ENCODE peak calls at places on chromosomes 2 and 18, in seven cellular contexts. D, E, N, R, V, A and I are unnamed samples.

GRCh38 chr2:216936954-216937357 is 77.1 kb upstream of the TNP1 start:
- DNase-seq in D (no peak), E (no peak), N (no peak), R (no peak), V (no peak), A (no peak), I (no peak)

GRCh38 chr2:145416640-145417039 is 896.7 kb upstream of the ZEB2 start:
- DNase-seq in D (no peak), E (peak; percentile 36), N (no peak), R (no peak), V (no peak), A (no peak), I (no peak)

GRCh38 chr2:241149675-241149924 is 328 bp upstream of the PASK start:
- DNase-seq in D (no peak), E (no peak), N (no peak), R (no peak), V (no peak), A (no peak), I (no peak)

GRCh38 chr2:98772531-98772930 is 41.6 kb upstream of the MGAT4A start:
- DNase-seq in D (no peak), E (peak; percentile 68), N (no peak), R (no peak), V (no peak), A (no peak), I (no peak)

GRCh38 chr2:216695401-216695821 is at the start of gene IGFBP5:
- DNase-seq in D (no peak), E (peak; percentile 91), N (peak; percentile 70), R (no peak), V (peak; percentile 85), A (peak; percentile 22), I (peak; percentile 86)

GRCh38 chr2:96145028-96145939 is at the start of gene DUSP2:
- DNase-seq in D (peak; percentile 83), E (peak; percentile 78), N (peak; percentile 54), R (no peak), V (peak; percentile 46), A (peak; percentile 47), I (peak; percentile 10)

GRCh38 chr18:77220726-77221125 is 28.9 kb upstream of the GALR1 start:
- DNase-seq in D (no peak), E (no peak), N (no peak), R (no peak), V (peak; percentile 47), A (no peak), I (no peak)

GRCh38 chr2:96113367-96113677 is 3.0 kb downstream of the ADRA2B start:
- DNase-seq in D (no peak), E (no peak), N (peak; percentile 63), R (no peak), V (no peak), A (no peak), I (no peak)

GRCh38 chr18:75377258-75377657 is 50.2 kb downstream of the SMIM21 start:
- DNase-seq in D (no peak), E (peak; percentile 28), N (no peak), R (no peak), V (no peak), A (no peak), I (no peak)

GRCh38 chr2:58680938-58681337 is 439.8 kb upstream of the FANCL start:
- DNase-seq in D (no peak), E (peak; percentile 4), N (no peak), R (no peak), V (no peak), A (peak; percentile 55), I (no peak)

GRCh38 chr18:9965711-9966624 is 52.2 kb downstream of the VAPA start:
- DNase-seq in D (no peak), E (peak; percentile 73), N (no peak), R (peak; percentile 50), V (no peak), A (no peak), I (no peak)

GRCh38 chr18:2846241-2846637 is 567 bp upstream of the EMILIN2 start:
- DNase-seq in D (no peak), E (peak; percentile 26), N (peak; percentile 42), R (peak; percentile 25), V (no peak), A (peak; percentile 35), I (no peak)

GRCh38 chr2:131402320-131403049 is 38.5 kb upstream of the RAB6D start:
- DNase-seq in D (no peak), E (no peak), N (no peak), R (no peak), V (no peak), A (no peak), I (no peak)

GRCh38 chr2:124933883-124934282 is 908.8 kb downstream of the CNTNAP5 start:
- DNase-seq in D (no peak), E (no peak), N (no peak), R (no peak), V (no peak), A (no peak), I (no peak)

GRCh38 chr18:27843783-27844415 is 333.0 kb downstream of the CDH2 start:
- DNase-seq in D (no peak), E (peak; percentile 87), N (no peak), R (peak; percentile 91), V (no peak), A (peak; percentile 95), I (no peak)

GRCh38 chr2:215736653-215737290 is 276.6 kb downstream of the MREG start:
- DNase-seq in D (no peak), E (peak; percentile 73), N (peak; percentile 31), R (peak; percentile 22), V (peak; percentile 3), A (peak; percentile 74), I (no peak)

GRCh38 chr18:31723639-31723997 is 37.1 kb downstream of the SLC25A52 start:
- DNase-seq in D (no peak), E (peak; percentile 2), N (no peak), R (no peak), V (no peak), A (no peak), I (no peak)

GRCh38 chr2:60549250-60550150 is 4.0 kb downstream of the BCL11A start:
- DNase-seq in D (no peak), E (peak; percentile 38), N (peak; percentile 59), R (no peak), V (peak; percentile 76), A (peak; percentile 11), I (peak; percentile 37)

GRCh38 chr2:140643761-140644187 is 1487.0 kb downstream of the LRP1B start:
- DNase-seq in D (no peak), E (peak; percentile 59), N (no peak), R (no peak), V (no peak), A (peak; percentile 71), I (peak; percentile 42)

GRCh38 chr2:50395510-50396300 is 636.2 kb downstream of the NRXN1 start:
- DNase-seq in D (no peak), E (peak; percentile 0), N (no peak), R (no peak), V (peak; percentile 12), A (no peak), I (no peak)

GRCh38 chr18:51194604-51195003 is 2.9 kb downstream of the MEX3C start:
- DNase-seq in D (no peak), E (peak; percentile 20), N (no peak), R (no peak), V (no peak), A (no peak), I (no peak)

GRCh38 chr2:166240387-166241313 is 112.8 kb upstream of the SCN1A start:
- DNase-seq in D (no peak), E (peak; percentile 19), N (no peak), R (no peak), V (no peak), A (peak; percentile 57), I (no peak)

GRCh38 chr2:44938287-44939073 is 3.0 kb upstream of the SIX3 start:
- DNase-seq in D (no peak), E (no peak), N (peak; percentile 63), R (no peak), V (peak; percentile 83), A (no peak), I (peak; percentile 54)

GRCh38 chr2:32947076-32947483 is 327 bp downstream of the LTBP1 start:
- DNase-seq in D (no peak), E (no peak), N (no peak), R (no peak), V (no peak), A (peak; percentile 23), I (no peak)

GRCh38 chr2:86223682-86224560 is 24.7 kb downstream of the MRPL35 start:
- DNase-seq in D (no peak), E (peak; percentile 69), N (no peak), R (peak; percentile 64), V (no peak), A (peak; percentile 47), I (peak; percentile 36)

GRCh38 chr2:216405588-216405987 is 6.7 kb upstream of the SMARCAL1 start:
- DNase-seq in D (no peak), E (no peak), N (no peak), R (no peak), V (no peak), A (no peak), I (no peak)

GRCh38 chr2:24816884-24817283 is 23.7 kb downstream of the CENPO start:
- DNase-seq in D (no peak), E (peak; percentile 94), N (no peak), R (peak; percentile 88), V (no peak), A (peak; percentile 91), I (no peak)

GRCh38 chr2:72669121-72669520 is 156.7 kb downstream of the EXOC6B start:
- DNase-seq in D (no peak), E (peak; percentile 81), N (no peak), R (peak; percentile 56), V (no peak), A (peak; percentile 79), I (no peak)

GRCh38 chr2:46650556-46651001 is 171.2 kb downstream of the TMEM247 start:
- DNase-seq in D (peak; percentile 52), E (peak; percentile 74), N (peak; percentile 75), R (peak; percentile 86), V (peak; percentile 93), A (peak; percentile 90), I (peak; percentile 86)

GRCh38 chr2:204664708-204665121 is 119.4 kb downstream of the PARD3B start:
- DNase-seq in D (no peak), E (peak; percentile 81), N (no peak), R (peak; percentile 77), V (no peak), A (peak; percentile 78), I (no peak)

GRCh38 chr18:23658296-23658695 is 4.4 kb downstream of the ANKRD29 start:
- DNase-seq in D (no peak), E (peak; percentile 19), N (no peak), R (no peak), V (no peak), A (peak; percentile 40), I (no peak)

GRCh38 chr2:15177103-15177502 is 384.0 kb downstream of the NBAS start:
- DNase-seq in D (peak; percentile 35), E (peak; percentile 94), N (no peak), R (peak; percentile 90), V (no peak), A (peak; percentile 73), I (no peak)